ENCODE peak calls at places on chromosomes 7 and 10, in nine cellular contexts. One of them, this sample, is unnamed.

GRCh38 chr7:27157717-27158431 is 1.4 kb upstream of the HOXA7 start:
- DNase-seq in PC-3: no peak
- DNase-seq in breast epithelium: peak; percentile 41
- DNase-seq in aorta: no peak
- DNase-seq in mammary epithelial cell: no peak
- DNase-seq in suprapubic skin: peak; percentile 74
- DNase-seq in right lobe of liver: no peak
- DNase-seq in IMR-90: no peak
- DNase-seq in adipocyte: no peak
- DNase-seq in this sample: no peak

GRCh38 chr10:44774676-44775401 is 136.3 kb upstream of the TMEM72 start:
- DNase-seq in PC-3: no peak
- DNase-seq in breast epithelium: no peak
- DNase-seq in aorta: no peak
- DNase-seq in mammary epithelial cell: no peak
- DNase-seq in suprapubic skin: no peak
- DNase-seq in right lobe of liver: no peak
- DNase-seq in IMR-90: peak; percentile 70
- DNase-seq in adipocyte: peak; percentile 41
- DNase-seq in this sample: no peak

GRCh38 chr10:119135517-119135890 is 30.0 kb downstream of the SFXN4 start:
- DNase-seq in PC-3: no peak
- DNase-seq in breast epithelium: no peak
- DNase-seq in aorta: no peak
- DNase-seq in mammary epithelial cell: no peak
- DNase-seq in suprapubic skin: no peak
- DNase-seq in right lobe of liver: no peak
- DNase-seq in IMR-90: peak; percentile 79
- DNase-seq in adipocyte: peak; percentile 81
- DNase-seq in this sample: no peak

GRCh38 chr10:102457591-102458150 is 6.3 kb upstream of the C10orf95 start:
- DNase-seq in PC-3: no peak
- DNase-seq in breast epithelium: no peak
- DNase-seq in aorta: no peak
- DNase-seq in mammary epithelial cell: no peak
- DNase-seq in suprapubic skin: no peak
- DNase-seq in right lobe of liver: no peak
- DNase-seq in IMR-90: no peak
- DNase-seq in adipocyte: no peak
- DNase-seq in this sample: no peak

GRCh38 chr10:102367441-102367840 is 28.1 kb upstream of the NFKB2 start:
- DNase-seq in PC-3: no peak
- DNase-seq in breast epithelium: no peak
- DNase-seq in aorta: no peak
- DNase-seq in mammary epithelial cell: no peak
- DNase-seq in suprapubic skin: no peak
- DNase-seq in right lobe of liver: no peak
- DNase-seq in IMR-90: no peak
- DNase-seq in adipocyte: peak; percentile 11
- DNase-seq in this sample: no peak

GRCh38 chr7:48147078-48147591 is 24.1 kb upstream of the ABCA13 start:
- DNase-seq in PC-3: peak; percentile 52
- DNase-seq in breast epithelium: no peak
- DNase-seq in aorta: no peak
- DNase-seq in mammary epithelial cell: peak; percentile 50
- DNase-seq in suprapubic skin: no peak
- DNase-seq in right lobe of liver: no peak
- DNase-seq in IMR-90: no peak
- DNase-seq in adipocyte: no peak
- DNase-seq in this sample: no peak

GRCh38 chr10:127884501-127884900 is 8.2 kb downstream of the CLRN3 start:
- DNase-seq in PC-3: no peak
- DNase-seq in breast epithelium: no peak
- DNase-seq in aorta: no peak
- DNase-seq in mammary epithelial cell: no peak
- DNase-seq in suprapubic skin: no peak
- DNase-seq in right lobe of liver: no peak
- DNase-seq in IMR-90: no peak
- DNase-seq in adipocyte: no peak
- DNase-seq in this sample: no peak

GRCh38 chr7:23161502-23161901 is 20.3 kb upstream of the NUP42 start:
- DNase-seq in PC-3: no peak
- DNase-seq in breast epithelium: no peak
- DNase-seq in aorta: no peak
- DNase-seq in mammary epithelial cell: no peak
- DNase-seq in suprapubic skin: no peak
- DNase-seq in right lobe of liver: no peak
- DNase-seq in IMR-90: no peak
- DNase-seq in adipocyte: no peak
- DNase-seq in this sample: no peak

GRCh38 chr7:109545686-109546085 is 976.0 kb downstream of the DNAJB9 start:
- DNase-seq in PC-3: no peak
- DNase-seq in breast epithelium: no peak
- DNase-seq in aorta: no peak
- DNase-seq in mammary epithelial cell: no peak
- DNase-seq in suprapubic skin: no peak
- DNase-seq in right lobe of liver: no peak
- DNase-seq in IMR-90: no peak
- DNase-seq in adipocyte: no peak
- DNase-seq in this sample: no peak

GRCh38 chr10:71796749-71797405 is 23.6 kb upstream of the VSIR start:
- DNase-seq in PC-3: no peak
- DNase-seq in breast epithelium: no peak
- DNase-seq in aorta: no peak
- DNase-seq in mammary epithelial cell: no peak
- DNase-seq in suprapubic skin: no peak
- DNase-seq in right lobe of liver: no peak
- DNase-seq in IMR-90: no peak
- DNase-seq in adipocyte: no peak
- DNase-seq in this sample: no peak

GRCh38 chr7:51034531-51035264 is 252.0 kb upstream of the GRB10 start:
- DNase-seq in PC-3: peak; percentile 71
- DNase-seq in breast epithelium: no peak
- DNase-seq in aorta: no peak
- DNase-seq in mammary epithelial cell: peak; percentile 11
- DNase-seq in suprapubic skin: peak; percentile 37
- DNase-seq in right lobe of liver: no peak
- DNase-seq in IMR-90: peak; percentile 76
- DNase-seq in adipocyte: peak; percentile 74
- DNase-seq in this sample: no peak

GRCh38 chr7:82816272-82816671 is 346.4 kb downstream of the PCLO start:
- DNase-seq in PC-3: peak; percentile 23
- DNase-seq in breast epithelium: no peak
- DNase-seq in aorta: no peak
- DNase-seq in mammary epithelial cell: no peak
- DNase-seq in suprapubic skin: no peak
- DNase-seq in right lobe of liver: no peak
- DNase-seq in IMR-90: no peak
- DNase-seq in adipocyte: no peak
- DNase-seq in this sample: no peak

GRCh38 chr7:53397911-53398310 is 362.5 kb downstream of the POM121L12 start:
- DNase-seq in PC-3: no peak
- DNase-seq in breast epithelium: no peak
- DNase-seq in aorta: no peak
- DNase-seq in mammary epithelial cell: no peak
- DNase-seq in suprapubic skin: no peak
- DNase-seq in right lobe of liver: no peak
- DNase-seq in IMR-90: no peak
- DNase-seq in adipocyte: no peak
- DNase-seq in this sample: no peak

GRCh38 chr7:55241958-55242357 is 123.2 kb upstream of the LANCL2 start:
- DNase-seq in PC-3: no peak
- DNase-seq in breast epithelium: no peak
- DNase-seq in aorta: no peak
- DNase-seq in mammary epithelial cell: no peak
- DNase-seq in suprapubic skin: no peak
- DNase-seq in right lobe of liver: no peak
- DNase-seq in IMR-90: no peak
- DNase-seq in adipocyte: no peak
- DNase-seq in this sample: peak; percentile 11

GRCh38 chr10:103618575-103619423 is 125.3 kb downstream of the NEURL1 start:
- DNase-seq in PC-3: no peak
- DNase-seq in breast epithelium: no peak
- DNase-seq in aorta: peak; percentile 91
- DNase-seq in mammary epithelial cell: no peak
- DNase-seq in suprapubic skin: no peak
- DNase-seq in right lobe of liver: no peak
- DNase-seq in IMR-90: no peak
- DNase-seq in adipocyte: peak; percentile 52
- DNase-seq in this sample: no peak

GRCh38 chr10:63145782-63146181 is 12.7 kb downstream of the NRBF2 start:
- DNase-seq in PC-3: no peak
- DNase-seq in breast epithelium: no peak
- DNase-seq in aorta: no peak
- DNase-seq in mammary epithelial cell: no peak
- DNase-seq in suprapubic skin: no peak
- DNase-seq in right lobe of liver: no peak
- DNase-seq in IMR-90: peak; percentile 58
- DNase-seq in adipocyte: no peak
- DNase-seq in this sample: no peak

DNA sequence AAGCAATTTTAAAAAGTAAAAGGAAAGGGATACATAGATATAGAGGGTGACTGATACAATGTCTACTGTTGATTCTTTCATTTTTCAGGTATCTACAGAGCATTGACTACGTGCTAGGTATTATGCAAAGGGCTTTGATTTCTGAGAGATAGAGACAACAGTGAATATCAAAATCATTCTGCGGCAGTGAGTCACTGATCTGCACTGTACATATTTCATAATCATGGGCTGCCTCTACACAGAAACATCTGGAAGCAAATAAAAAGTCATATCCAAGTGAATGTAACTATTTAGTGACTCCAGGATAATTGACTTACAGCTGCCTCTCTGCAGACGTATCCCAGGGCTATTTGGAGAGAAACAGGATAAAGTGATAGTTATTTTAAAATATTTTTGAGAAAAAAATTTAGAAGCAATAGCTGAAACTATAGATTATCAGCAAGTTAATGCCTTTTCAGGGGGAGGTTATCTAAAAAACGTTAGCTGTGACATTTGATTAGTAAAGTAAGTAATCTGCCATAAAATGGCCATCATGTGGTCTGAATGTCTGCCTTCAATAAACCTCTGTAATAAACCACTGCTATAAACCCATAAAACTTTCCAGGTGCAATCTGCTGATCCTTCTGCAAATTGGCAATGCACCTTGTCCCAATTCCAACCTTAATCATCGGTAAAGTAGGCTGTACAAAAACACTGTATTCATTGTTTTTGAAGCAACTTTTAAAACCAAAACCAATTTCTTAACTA is 43.7 kb downstream of the CPXM2 start:
- DNase-seq in PC-3: no peak
- DNase-seq in breast epithelium: no peak
- DNase-seq in aorta: no peak
- DNase-seq in mammary epithelial cell: peak; percentile 67
- DNase-seq in suprapubic skin: no peak
- DNase-seq in right lobe of liver: no peak
- DNase-seq in IMR-90: no peak
- DNase-seq in adipocyte: peak; percentile 91
- DNase-seq in this sample: no peak
- H3K4me1 ChIP-seq in PC-3: no peaks in the 10 kb centered on the region
- H3K4me1 ChIP-seq in breast epithelium: no peaks in the 10 kb centered on the region
- H3K4me1 ChIP-seq in aorta: peaks cover 10% of the 10 kb centered on the region
- H3K4me1 ChIP-seq in mammary epithelial cell: peaks cover 13% of the 10 kb centered on the region
- H3K4me1 ChIP-seq in suprapubic skin: peaks cover 25% of the 10 kb centered on the region
- H3K4me1 ChIP-seq in right lobe of liver: no peaks in the 10 kb centered on the region
- H3K4me1 ChIP-seq in IMR-90: no peaks in the 10 kb centered on the region
- H3K4me1 ChIP-seq in adipocyte: peaks cover 32% of the 10 kb centered on the region
- H3K4me1 ChIP-seq in this sample: peaks cover 5% of the 10 kb centered on the region

GRCh38 chr10:131906269-131906639 is 5.4 kb downstream of the PPP2R2D start:
- DNase-seq in PC-3: no peak
- DNase-seq in breast epithelium: no peak
- DNase-seq in aorta: no peak
- DNase-seq in mammary epithelial cell: no peak
- DNase-seq in suprapubic skin: no peak
- DNase-seq in right lobe of liver: no peak
- DNase-seq in IMR-90: no peak
- DNase-seq in adipocyte: no peak
- DNase-seq in this sample: no peak
- H3K4me1 ChIP-seq in PC-3: peaks cover 47% of the 10 kb centered on the region
- H3K4me1 ChIP-seq in breast epithelium: no peaks in the 10 kb centered on the region
- H3K4me1 ChIP-seq in aorta: peaks cover 5% of the 10 kb centered on the region
- H3K4me1 ChIP-seq in mammary epithelial cell: peaks cover 39% of the 10 kb centered on the region
- H3K4me1 ChIP-seq in suprapubic skin: peaks cover 45% of the 10 kb centered on the region
- H3K4me1 ChIP-seq in right lobe of liver: peaks cover 55% of the 10 kb centered on the region
- H3K4me1 ChIP-seq in IMR-90: peaks cover 13% of the 10 kb centered on the region
- H3K4me1 ChIP-seq in adipocyte: peaks cover 37% of the 10 kb centered on the region
- H3K4me1 ChIP-seq in this sample: peaks cover 19% of the 10 kb centered on the region

DNA sequence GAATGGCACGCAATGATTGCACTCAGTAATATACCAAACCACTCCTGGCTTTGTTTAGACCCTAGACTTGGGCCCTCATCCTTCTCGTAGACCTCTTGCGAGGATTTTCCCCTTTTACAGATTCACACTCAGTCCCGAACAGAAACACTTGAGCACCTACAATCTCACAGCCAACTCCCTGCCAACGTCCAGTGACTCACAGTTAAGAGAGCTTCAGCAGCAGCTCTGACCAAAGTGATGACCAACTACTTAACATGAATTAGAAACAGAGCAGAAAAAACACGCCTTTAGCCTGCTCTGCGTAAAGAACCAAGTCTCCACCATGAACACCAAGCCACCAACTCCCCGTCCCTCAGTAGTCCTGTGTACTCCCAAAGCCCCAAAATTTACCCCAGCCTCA is 2.2 kb downstream of the DNAJC30 start:
- DNase-seq in PC-3: peak; percentile 65
- DNase-seq in breast epithelium: no peak
- DNase-seq in aorta: no peak
- DNase-seq in mammary epithelial cell: peak; percentile 56
- DNase-seq in suprapubic skin: no peak
- DNase-seq in right lobe of liver: no peak
- DNase-seq in IMR-90: peak; percentile 60
- DNase-seq in adipocyte: peak; percentile 28
- DNase-seq in this sample: no peak
- H3K4me1 ChIP-seq in PC-3: peaks cover 19% of the 10 kb centered on the region
- H3K4me1 ChIP-seq in breast epithelium: peaks cover 11% of the 10 kb centered on the region
- H3K4me1 ChIP-seq in aorta: peaks cover 3% of the 10 kb centered on the region
- H3K4me1 ChIP-seq in mammary epithelial cell: peaks cover 13% of the 10 kb centered on the region
- H3K4me1 ChIP-seq in suprapubic skin: peaks cover 39% of the 10 kb centered on the region
- H3K4me1 ChIP-seq in right lobe of liver: peaks cover 29% of the 10 kb centered on the region
- H3K4me1 ChIP-seq in IMR-90: peaks cover 13% of the 10 kb centered on the region
- H3K4me1 ChIP-seq in adipocyte: peaks cover 21% of the 10 kb centered on the region
- H3K4me1 ChIP-seq in this sample: peaks cover 14% of the 10 kb centered on the region

GRCh38 chr10:15640536-15641085 is 79.1 kb downstream of the ITGA8 start:
- DNase-seq in PC-3: no peak
- DNase-seq in breast epithelium: no peak
- DNase-seq in aorta: no peak
- DNase-seq in mammary epithelial cell: no peak
- DNase-seq in suprapubic skin: no peak
- DNase-seq in right lobe of liver: no peak
- DNase-seq in IMR-90: no peak
- DNase-seq in adipocyte: no peak
- DNase-seq in this sample: no peak
- H3K4me1 ChIP-seq in PC-3: no peaks in the 10 kb centered on the region
- H3K4me1 ChIP-seq in breast epithelium: no peaks in the 10 kb centered on the region
- H3K4me1 ChIP-seq in aorta: peaks cover 13% of the 10 kb centered on the region
- H3K4me1 ChIP-seq in mammary epithelial cell: no peaks in the 10 kb centered on the region
- H3K4me1 ChIP-seq in suprapubic skin: no peaks in the 10 kb centered on the region
- H3K4me1 ChIP-seq in right lobe of liver: no peaks in the 10 kb centered on the region
- H3K4me1 ChIP-seq in IMR-90: no peaks in the 10 kb centered on the region
- H3K4me1 ChIP-seq in adipocyte: peaks cover 17% of the 10 kb centered on the region
- H3K4me1 ChIP-seq in this sample: peaks cover 13% of the 10 kb centered on the region